ENCODE peak calls at places on chromosomes 7 and 10, in eight cellular contexts. A is HCT116, Z is hepatocyte, R is endothelial cell of umbilical vein, Q is K562, H is PC-9, J is astrocyte, T is mammary epithelial cell. K is an unnamed sample. For H3K9me3, the result is how much of the 10 kb centered on the place peaks cover.

GRCh38 chr7:34260282-34260681 is 354.9 kb downstream of the BMPER start:
- DNase-seq in Q (no peak), H (peak), J (peak), Z (peak), T (peak), R (peak), A (peak), K (peak)

GRCh38 chr10:26781797-26782196 is 79.0 kb downstream of the ABI1 start:
- DNase-seq in Q (no peak), R (no peak), Z (no peak), T (peak), H (no peak), J (peak), A (no peak), K (no peak)

GRCh38 chr7:27339478-27339877 is 96.9 kb downstream of the EVX1 start:
- DNase-seq in Q (no peak), J (no peak), T (no peak), R (no peak), H (no peak), A (no peak), Z (no peak), K (no peak)

GRCh38 chr7:5429857-5430611 is 6.4 kb upstream of the TNRC18 start:
- DNase-seq in R (no peak), A (no peak), Z (peak), J (no peak), H (peak), T (peak), Q (no peak), K (peak)

GRCh38 chr10:121667948-121668335 is 69.7 kb upstream of the FGFR2 start:
- DNase-seq in T (peak), Q (no peak), H (no peak), A (no peak), Z (no peak), J (peak), R (no peak), K (no peak)

GRCh38 chr10:112217413-112218390 is 34.1 kb upstream of the GPAM start:
- DNase-seq in A (no peak), Q (no peak), T (no peak), Z (no peak), J (no peak), R (no peak), H (no peak), K (no peak)

GRCh38 chr7:122532406-122533269 is 166.3 kb downstream of the RNF133 start:
- DNase-seq in R (peak), Z (no peak), T (no peak), H (no peak), A (peak), J (no peak), Q (peak), K (peak)

GRCh38 chr7:1987084-1987535 is 245.6 kb downstream of the MAD1L1 start:
- DNase-seq in Q (no peak), A (no peak), T (no peak), R (no peak), Z (no peak), J (no peak), H (no peak), K (no peak)

GRCh38 chr7:1933066-1933835 is 263.2 kb downstream of the ELFN1 start:
- DNase-seq in Z (no peak), Q (no peak), J (no peak), A (no peak), H (no peak), T (no peak), R (no peak), K (no peak)

GRCh38 chr7:143382791-143383641 is 1.9 kb downstream of the ZYX start:
- DNase-seq in H (no peak), Q (no peak), R (no peak), J (no peak), Z (no peak), A (no peak), T (no peak), K (no peak)

GRCh38 chr10:102504179-102504975 is 605 bp downstream of the SUFU start:
- DNase-seq in T (peak), A (no peak), H (no peak), R (peak), J (no peak), Z (peak), Q (peak), K (peak)

GRCh38 chr10:64444163-64444562 is 923.0 kb downstream of the REEP3 start:
- DNase-seq in A (no peak), J (no peak), H (no peak), Q (no peak), T (no peak), R (no peak), Z (no peak), K (no peak)

GRCh38 chr10:73262105-73262730 is 9.8 kb upstream of the MRPS16 start:
- DNase-seq in T (peak), H (peak), Q (peak), A (peak), Z (no peak), J (peak), R (peak), K (peak)

GRCh38 chr10:14405076-14406065 is 74.6 kb upstream of the FRMD4A start:
- DNase-seq in J (peak), R (no peak), A (no peak), Q (no peak), T (peak), Z (peak), H (peak), K (no peak)

GRCh38 chr7:12638851-12639467 is 48.5 kb upstream of the ARL4A start:
- DNase-seq in Z (peak), H (peak), T (peak), J (peak), R (peak), Q (peak), A (peak), K (peak)

GRCh38 chr10:132696204-132696603 is 89.7 kb downstream of the NKX6-2 start:
- DNase-seq in A (no peak), R (no peak), T (no peak), J (no peak), H (no peak), Z (no peak), Q (no peak), K (no peak)

GRCh38 chr7:138157702-138158101 is 81.4 kb downstream of the AKR1D1 start:
- DNase-seq in H (no peak), Q (no peak), R (no peak), T (no peak), Z (no peak), A (no peak), J (no peak), K (no peak)

GRCh38 chr7:138158739-138159528 is 82.7 kb downstream of the AKR1D1 start:
- DNase-seq in H (no peak), Z (no peak), R (no peak), T (no peak), Q (no peak), J (no peak), A (no peak), K (no peak)

GRCh38 chr7:138163800-138164199 is 87.5 kb downstream of the AKR1D1 start:
- DNase-seq in H (no peak), T (no peak), R (no peak), Z (no peak), Q (no peak), J (no peak), A (no peak), K (no peak)

GRCh38 chr7:138164804-138165203 is 88.5 kb downstream of the AKR1D1 start:
- DNase-seq in R (no peak), A (no peak), Z (no peak), T (peak), H (no peak), Q (no peak), J (no peak), K (no peak)

GRCh38 chr7:138161600-138162081 is 85.4 kb downstream of the AKR1D1 start:
- DNase-seq in T (peak), A (peak), Z (peak), H (peak), Q (peak), R (peak), J (peak), K (peak)
- H3K9me3 ChIP-seq in T (under half), A (under half), Z (under half), H (under half), Q (under half), R (under half), J (under half), K (under half)

GRCh38 chr7:91311844-91312243 is 47.6 kb downstream of the FZD1 start:
- DNase-seq in J (no peak), A (no peak), R (no peak), T (no peak), Z (no peak), Q (no peak), H (no peak), K (no peak)

GRCh38 chr7:91313113-91313512 is 48.9 kb downstream of the FZD1 start:
- DNase-seq in T (no peak), R (no peak), H (no peak), J (no peak), Q (no peak), A (no peak), Z (no peak), K (no peak)

GRCh38 chr7:91307467-91307866 is 43.2 kb downstream of the FZD1 start:
- DNase-seq in A (no peak), T (no peak), Z (no peak), H (no peak), R (no peak), J (no peak), Q (no peak), K (no peak)

GRCh38 chr7:91314591-91315323 is 50.5 kb downstream of the FZD1 start:
- DNase-seq in Z (no peak), T (no peak), J (no peak), A (no peak), R (no peak), Q (no peak), H (no peak), K (no peak)

DNA sequence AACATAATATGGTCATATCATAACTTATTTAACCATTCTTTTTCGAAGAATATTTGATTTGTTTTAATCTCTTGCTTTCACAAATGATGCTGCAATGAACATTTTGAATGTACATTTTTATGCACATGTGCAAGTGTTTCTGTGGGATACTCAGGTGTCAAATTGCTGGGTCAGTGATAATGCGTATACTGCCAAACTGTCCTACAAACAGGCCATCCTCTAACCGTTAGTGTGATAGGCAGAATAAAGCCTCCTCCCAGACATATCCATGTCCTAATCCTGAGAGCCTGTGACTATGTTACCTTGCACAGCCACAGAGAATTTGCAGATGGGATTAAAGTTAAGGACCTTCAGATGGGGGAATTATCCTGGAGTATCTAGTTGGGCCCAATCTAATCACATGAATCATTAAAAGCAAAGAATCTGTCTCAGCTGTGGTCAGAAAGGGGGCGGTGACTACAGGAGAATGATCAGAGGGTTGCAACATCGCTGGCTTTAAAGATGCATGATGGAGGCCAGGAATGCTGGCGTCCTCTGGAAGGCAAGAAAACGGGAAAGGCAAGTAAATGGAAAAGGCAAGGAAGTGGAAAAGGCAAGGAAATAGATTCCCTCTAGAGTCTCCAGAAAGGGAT is 46.7 kb downstream of the FZD1 start:
- DNase-seq in T (peak), Z (no peak), H (no peak), A (no peak), J (peak), R (no peak), Q (no peak), K (no peak)
- TF ChIP-seq EZH2 in T (no peak), Z (no peak), H (no peak), A (no peak), J (no peak), R (no peak), Q (no peak), K (no peak)

DNA sequence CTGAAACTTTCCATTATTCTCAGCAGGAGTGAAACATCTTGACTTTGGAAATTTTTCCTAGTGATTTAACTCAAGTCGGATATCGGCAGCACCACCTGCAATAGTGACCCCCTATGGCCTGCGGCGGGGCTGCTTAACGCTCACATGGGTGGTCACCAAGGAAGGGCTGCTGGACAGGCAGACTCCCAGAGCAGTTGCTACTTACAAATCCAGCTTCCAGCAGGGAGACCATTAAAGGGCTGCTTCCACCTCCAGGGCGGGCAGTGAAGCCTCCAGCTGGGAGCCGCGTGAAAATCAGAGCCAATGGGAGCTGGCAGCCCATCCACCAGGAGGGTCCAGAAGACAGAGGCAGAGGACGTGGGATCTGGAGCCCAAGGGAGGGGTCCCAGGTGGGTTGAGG is 122.5 kb downstream of the MGMT start:
- DNase-seq in H (no peak), Z (no peak), A (no peak), R (no peak), T (no peak), Q (no peak), J (no peak), K (no peak)
- H3K9me3 ChIP-seq in H (under half), Z (under half), A (under half), R (under half), T (under half), Q (under half), J (under half), K (under half)

DNA sequence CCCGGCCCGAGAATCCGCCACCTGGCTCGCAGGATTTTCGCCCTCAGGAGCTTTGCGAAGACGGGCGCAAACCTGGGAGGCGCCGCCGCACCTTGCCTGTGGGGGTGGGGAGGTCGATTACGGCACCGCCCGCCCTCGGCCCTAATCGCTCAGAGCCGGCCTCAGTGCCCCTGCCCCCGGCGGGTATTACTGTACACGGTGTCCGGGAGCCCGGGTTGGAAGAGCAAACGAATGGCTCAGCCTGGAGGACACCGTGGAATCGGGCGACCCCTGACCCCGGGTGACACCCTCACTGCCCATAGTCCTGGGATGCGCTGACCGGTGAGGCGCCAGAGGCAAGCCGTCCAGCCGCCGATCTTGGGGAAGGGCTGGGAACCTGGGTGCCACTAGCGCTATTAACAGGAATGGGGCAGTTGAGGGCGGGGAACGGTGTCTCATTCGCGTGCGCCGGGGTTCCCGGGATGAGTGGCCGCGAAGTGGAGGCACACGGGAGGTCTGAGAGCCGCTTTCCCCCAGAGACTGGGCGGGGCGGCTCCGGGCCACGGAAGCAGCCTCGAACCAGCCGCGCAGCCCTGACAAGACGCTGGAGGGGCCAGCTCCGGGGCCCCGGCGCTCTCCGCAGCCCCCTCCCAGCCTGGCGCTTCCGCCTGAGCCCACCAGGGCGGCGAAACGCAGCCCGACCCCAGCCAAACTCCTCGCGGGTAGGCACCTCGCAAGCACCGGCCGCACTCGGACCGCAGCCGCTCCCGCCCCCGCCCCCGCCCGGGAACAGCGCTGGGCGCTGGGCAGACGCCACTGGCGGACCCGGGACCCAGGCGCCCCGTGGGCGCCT is 167.5 kb downstream of the NRF1 start:
- DNase-seq in J (no peak), Z (peak), T (peak), H (peak), Q (no peak), A (no peak), R (no peak), K (peak)
- TF ChIP-seq EZH2 in J (peak), Z (peak), T (no peak), H (no peak), Q (no peak), A (no peak), R (peak), K (no peak)

GRCh38 chr7:158574308-158575036 is 13.2 kb downstream of the PTPRN2 start:
- DNase-seq in Q (no peak), R (no peak), T (no peak), Z (no peak), A (no peak), J (no peak), H (no peak), K (no peak)

GRCh38 chr7:158570449-158571170 is 17.0 kb downstream of the PTPRN2 start:
- DNase-seq in A (no peak), R (no peak), Q (no peak), Z (no peak), J (no peak), H (no peak), T (no peak), K (no peak)

GRCh38 chr7:158569858-158570239 is 17.8 kb downstream of the PTPRN2 start:
- DNase-seq in T (no peak), Q (no peak), A (no peak), H (no peak), J (no peak), Z (no peak), R (no peak), K (no peak)

GRCh38 chr7:158573310-158573709 is 14.3 kb downstream of the PTPRN2 start:
- DNase-seq in T (no peak), H (no peak), Z (no peak), A (no peak), Q (no peak), R (no peak), J (no peak), K (no peak)

GRCh38 chr7:158572000-158572828 is 15.4 kb downstream of the PTPRN2 start:
- DNase-seq in A (no peak), Z (no peak), T (no peak), J (no peak), R (no peak), H (no peak), Q (no peak), K (peak)
- H3K9me3 ChIP-seq in A (under half), Z (under half), T (under half), J (under half), R (under half), H (under half), Q (under half), K (under half)

GRCh38 chr7:90856317-90857072 is 260.4 kb downstream of the CDK14 start:
- DNase-seq in Z (no peak), Q (no peak), A (no peak), H (no peak), R (no peak), J (no peak), T (no peak), K (no peak)
- TF ChIP-seq EZH2 in Z (no peak), Q (no peak), A (no peak), H (no peak), R (no peak), J (no peak), T (no peak), K (no peak)

GRCh38 chr10:10462116-10462515 is 555.6 kb upstream of the CELF2 start:
- DNase-seq in T (no peak), J (no peak), Z (no peak), Q (no peak), R (no peak), A (no peak), H (no peak), K (no peak)

GRCh38 chr10:10460452-10460851 is 557.2 kb upstream of the CELF2 start:
- DNase-seq in Q (no peak), A (no peak), T (no peak), R (no peak), Z (no peak), H (no peak), J (no peak), K (no peak)
- H3K9me3 ChIP-seq in Q (under half), A (under half), T (under half), R (under half), Z (under half), H (under half), J (under half), K (under half)

DNA sequence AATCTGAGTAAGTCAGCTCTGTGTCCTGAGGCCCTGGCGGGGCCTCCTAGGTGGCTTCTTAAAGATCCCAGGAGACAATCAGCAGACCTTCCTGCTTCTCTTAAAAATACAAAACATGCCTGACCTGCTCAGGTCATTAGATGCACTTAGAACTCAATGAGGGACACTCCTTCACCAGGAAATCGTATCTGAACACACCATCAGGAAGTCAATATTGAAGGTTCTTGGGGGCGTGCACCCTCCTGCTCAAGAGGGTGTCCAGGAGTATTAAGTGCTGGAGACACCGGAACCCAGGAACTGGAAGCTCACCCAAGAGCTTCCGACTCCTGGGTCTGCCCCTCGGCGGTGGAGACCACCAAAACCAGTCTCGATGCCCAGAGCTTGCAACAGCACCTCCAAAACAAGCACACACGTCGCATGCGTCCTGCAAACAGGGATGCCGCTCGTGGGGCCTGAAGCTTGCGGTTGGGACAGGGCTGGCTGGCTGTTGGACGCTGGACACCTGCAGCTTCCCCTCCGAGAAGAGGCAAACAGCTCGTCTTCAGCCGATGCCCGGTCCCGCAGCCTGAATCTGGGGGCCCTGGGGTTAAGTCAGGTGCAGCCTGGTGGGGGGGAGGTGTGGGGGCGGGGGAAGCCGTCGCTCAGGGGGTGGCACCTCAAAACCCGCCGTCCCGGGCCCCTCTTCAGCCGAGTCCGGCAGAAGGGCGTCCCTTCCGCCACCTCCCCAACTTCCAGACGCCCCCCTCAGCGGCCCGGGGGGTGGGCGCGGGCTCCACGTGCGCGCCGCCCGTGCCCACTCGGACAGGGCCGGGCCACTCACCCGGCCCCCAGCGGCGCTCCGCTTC is 722 bp downstream of the RAPGEF5 start:
- DNase-seq in Q (no peak), A (no peak), H (peak), T (peak), R (peak), Z (peak), J (no peak), K (no peak)
- TF ChIP-seq EZH2 in Q (no peak), A (no peak), H (no peak), T (no peak), R (no peak), Z (no peak), J (no peak), K (no peak)